ENCODE peak calls at places on chromosomes 3 and 15, in eight cellular contexts. T is IMR-90, A is H9, F is mesendoderm, G is H1, X is fibroblast of lung, V is neuronal stem cell, U is GM12878. D is an unnamed sample.

GRCh38 chr3:8579101-8579500 is 65.5 kb downstream of the SSUH2 start:
- DNase-seq in X (no peak), V (no peak), F (no peak), T (peak), U (peak), G (no peak), A (no peak), D (no peak)

GRCh38 chr15:68203486-68203885 is 1.6 kb downstream of the CALML4 start:
- DNase-seq in V (no peak), T (no peak), U (no peak), F (no peak), G (no peak), X (no peak), A (no peak), D (no peak)

GRCh38 chr3:141448606-141449216 is 38.1 kb upstream of the RASA2 start:
- DNase-seq in X (peak), A (no peak), T (peak), G (no peak), V (no peak), U (no peak), F (no peak), D (no peak)

GRCh38 chr3:42490243-42490642 is 12.2 kb upstream of the VIPR1 start:
- DNase-seq in T (no peak), A (peak), U (peak), G (no peak), X (no peak), F (peak), V (no peak), D (no peak)

GRCh38 chr15:59830873-59831272 is 141.8 kb upstream of the BNIP2 start:
- DNase-seq in V (no peak), T (no peak), A (no peak), X (no peak), U (no peak), G (no peak), F (no peak), D (no peak)

GRCh38 chr3:62587579-62588031 is 214.3 kb upstream of the FEZF2 start:
- DNase-seq in X (peak), V (no peak), A (no peak), U (no peak), G (no peak), F (no peak), T (peak), D (no peak)

GRCh38 chr15:89754361-89755154 is 3.5 kb upstream of the MESP1 start:
- DNase-seq in A (no peak), V (no peak), X (no peak), G (no peak), F (peak), U (no peak), T (peak), D (no peak)

GRCh38 chr3:81277853-81278252 is 483.6 kb downstream of the GBE1 start:
- DNase-seq in A (no peak), G (no peak), F (no peak), U (no peak), T (peak), V (no peak), X (no peak), D (no peak)

GRCh38 chr3:170355738-170356595 is 1.5 kb upstream of the SKIL start:
- DNase-seq in G (no peak), F (peak), A (peak), V (peak), U (peak), T (peak), X (peak), D (peak)

GRCh38 chr15:25909806-25910205 is 46.7 kb upstream of the ATP10A start:
- DNase-seq in T (no peak), X (no peak), A (no peak), U (no peak), F (no peak), V (no peak), G (no peak), D (no peak)

GRCh38 chr3:108412351-108412750 is 98.0 kb downstream of the MYH15 start:
- DNase-seq in T (no peak), V (no peak), X (no peak), G (no peak), U (no peak), A (no peak), F (no peak), D (no peak)

GRCh38 chr3:115071611-115072010 is 75.5 kb downstream of the ZBTB20 start:
- DNase-seq in A (no peak), V (no peak), F (no peak), G (no peak), U (no peak), X (no peak), T (peak), D (no peak)

GRCh38 chr15:29570931-29571727 is 251.1 kb downstream of the TJP1 start:
- DNase-seq in U (no peak), F (peak), A (peak), G (no peak), T (no peak), X (peak), V (peak), D (peak)

GRCh38 chr3:10757021-10757820 is 58.8 kb upstream of the SLC6A11 start:
- DNase-seq in A (no peak), V (no peak), F (no peak), X (no peak), U (no peak), G (no peak), T (peak), D (no peak)

GRCh38 chr3:150771600-150771999 is 8.6 kb upstream of the SIAH2 start:
- DNase-seq in F (no peak), V (no peak), T (no peak), X (no peak), U (no peak), G (no peak), A (no peak), D (no peak)

GRCh38 chr15:65902373-65902772 is 33.1 kb downstream of the RAB11A start:
- DNase-seq in X (no peak), A (peak), V (no peak), F (peak), U (peak), T (peak), G (peak), D (peak)

GRCh38 chr15:68055224-68055705 is 1.1 kb downstream of the PIAS1 start:
- DNase-seq in V (no peak), U (peak), X (peak), F (peak), G (no peak), T (peak), A (no peak), D (no peak)

GRCh38 chr3:184022323-184022722 is 4.6 kb upstream of the ABCC5 start:
- DNase-seq in U (no peak), V (no peak), G (no peak), X (no peak), A (no peak), F (no peak), T (no peak), D (no peak)

GRCh38 chr15:94638183-94638582 is 406.8 kb downstream of the MCTP2 start:
- DNase-seq in V (no peak), F (peak), U (no peak), A (peak), G (peak), T (no peak), X (no peak), D (no peak)

GRCh38 chr15:22979069-22979698 is 984 bp downstream of the CYFIP1 start:
- DNase-seq in F (peak), X (peak), V (peak), U (no peak), T (peak), A (peak), G (no peak), D (peak)

GRCh38 chr3:195034101-195034500 is 236.9 kb downstream of the XXYLT1 start:
- DNase-seq in T (no peak), X (no peak), U (no peak), F (no peak), A (no peak), G (no peak), V (no peak), D (no peak)

GRCh38 chr3:123371859-123372767 is 76.8 kb downstream of the ADCY5 start:
- DNase-seq in G (no peak), A (no peak), U (no peak), T (no peak), V (no peak), X (no peak), F (no peak), D (peak)

GRCh38 chr3:58630081-58630709 is 36.4 kb downstream of the FAM3D start:
- DNase-seq in G (peak), U (no peak), T (peak), V (peak), A (peak), X (peak), F (peak), D (no peak)

GRCh38 chr3:12588039-12588673 is 31.3 kb downstream of the MKRN2 start:
- DNase-seq in T (peak), F (no peak), X (no peak), V (no peak), U (no peak), G (no peak), A (no peak), D (no peak)

GRCh38 chr3:152942366-152942765 is 107.4 kb downstream of the P2RY1 start:
- DNase-seq in T (no peak), V (no peak), F (no peak), G (no peak), U (no peak), X (no peak), A (no peak), D (no peak)

GRCh38 chr3:110419096-110419495 is 652.5 kb upstream of the NECTIN3 start:
- DNase-seq in X (no peak), F (peak), V (no peak), G (no peak), U (no peak), T (no peak), A (no peak), D (no peak)

GRCh38 chr3:114550155-114550554 is 256.3 kb downstream of the TIGIT start:
- DNase-seq in G (no peak), V (no peak), U (no peak), X (peak), T (peak), F (no peak), A (no peak), D (no peak)

GRCh38 chr15:56286213-56286612 is 42.5 kb upstream of the RFX7 start:
- DNase-seq in A (no peak), U (no peak), T (no peak), X (no peak), V (no peak), G (no peak), F (peak), D (no peak)

GRCh38 chr3:126135398-126136076 is 44.8 kb downstream of the ALDH1L1 start:
- DNase-seq in X (no peak), F (no peak), G (no peak), A (peak), U (no peak), T (no peak), V (no peak), D (peak)

GRCh38 chr15:48385431-48385830 is 54.2 kb downstream of the DUT start:
- DNase-seq in T (peak), A (no peak), U (no peak), V (no peak), X (peak), F (no peak), G (no peak), D (no peak)

GRCh38 chr15:69885182-69886041 is 212.3 kb downstream of the TLE3 start:
- DNase-seq in T (no peak), F (peak), X (no peak), G (no peak), A (no peak), V (peak), U (no peak), D (no peak)

GRCh38 chr15:69880616-69881309 is 217.0 kb downstream of the TLE3 start:
- DNase-seq in G (no peak), T (no peak), F (no peak), A (no peak), X (no peak), V (no peak), U (peak), D (no peak)

GRCh38 chr15:69881310-69881660 is 216.4 kb downstream of the TLE3 start:
- DNase-seq in G (no peak), T (no peak), V (no peak), F (no peak), X (no peak), A (no peak), U (peak), D (no peak)

GRCh38 chr15:69881760-69882159 is 216.0 kb downstream of the TLE3 start:
- DNase-seq in U (peak), G (no peak), F (no peak), A (no peak), X (no peak), V (no peak), T (no peak), D (no peak)

DNA sequence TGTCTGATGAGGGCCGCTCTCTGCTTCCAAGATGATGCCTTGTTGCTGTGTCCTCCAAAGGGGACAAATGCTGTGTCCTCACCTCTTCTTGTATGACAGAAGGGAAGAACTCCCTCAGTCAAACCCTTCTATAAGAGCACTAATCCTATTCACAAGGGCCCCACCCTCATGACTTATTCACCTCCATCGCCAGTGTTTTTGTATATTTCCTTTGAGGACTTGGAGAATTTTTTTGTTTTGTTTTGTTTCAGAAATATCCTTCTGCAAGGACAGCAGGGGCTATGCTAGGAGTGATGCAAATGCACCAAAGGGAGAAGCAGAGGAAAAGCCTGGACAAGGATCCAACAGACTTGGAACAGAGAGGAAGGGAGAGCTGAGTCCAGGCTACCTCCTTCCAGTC is 214.4 kb downstream of the TLE3 start:
- DNase-seq in X (no peak), A (no peak), G (no peak), T (no peak), F (no peak), V (no peak), U (no peak), D (no peak)
- H3K9ac ChIP-seq in X (no peak), A (no peak), G (no peak), T (no peak), F (no peak), V (no peak), U (no peak), D (no peak)

GRCh38 chr15:85473455-85473854 is 93.1 kb downstream of the AKAP13 start:
- DNase-seq in U (no peak), G (no peak), X (peak), A (no peak), T (peak), F (no peak), V (no peak), D (no peak)
- H3K27ac ChIP-seq in U (peak), G (no peak), X (no peak), A (no peak), T (no peak), F (no peak), V (no peak), D (no peak)

GRCh38 chr3:102176393-102176792 is 258.4 kb upstream of the ZPLD1 start:
- DNase-seq in T (no peak), F (no peak), G (no peak), V (no peak), A (no peak), U (no peak), X (no peak), D (no peak)
- H3K9ac ChIP-seq in T (no peak), F (no peak), G (no peak), V (no peak), A (no peak), U (no peak), X (no peak), D (no peak)

DNA sequence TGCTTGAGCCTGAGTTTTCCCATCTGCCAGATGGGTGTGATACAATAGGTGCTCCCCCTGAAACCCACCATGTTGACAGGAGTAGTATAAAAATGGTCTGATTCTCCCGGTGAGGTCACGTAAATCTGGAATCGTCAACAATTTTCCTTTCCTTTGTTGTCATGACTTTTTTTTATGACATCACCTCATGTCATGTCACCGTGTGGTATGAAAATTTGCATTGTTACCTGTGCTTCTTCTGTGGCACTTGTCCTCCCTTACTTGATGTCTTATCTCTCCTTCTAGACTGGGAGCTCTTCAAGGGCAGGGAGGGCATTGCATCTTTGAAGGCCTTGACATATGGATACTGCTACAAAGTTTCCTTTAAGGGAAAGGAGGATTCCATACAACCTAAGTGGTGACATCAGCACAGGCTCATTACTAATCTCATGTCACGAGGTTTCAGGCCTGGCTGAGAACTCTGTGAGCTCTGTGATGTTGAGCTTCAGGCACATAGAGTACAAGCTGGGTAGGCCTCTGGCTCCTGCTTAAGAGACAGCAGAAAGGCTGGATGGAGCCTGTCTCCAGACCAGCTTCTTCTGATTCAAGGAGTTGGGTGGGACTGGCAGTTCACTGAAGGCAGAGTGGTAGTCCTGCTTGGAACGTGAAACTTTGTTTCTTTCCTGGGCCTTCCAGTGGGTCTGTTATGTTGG is 66.3 kb downstream of the LPP start:
- DNase-seq in G (no peak), F (no peak), A (no peak), X (peak), V (no peak), T (peak), U (no peak), D (no peak)
- H3K27ac ChIP-seq in G (no peak), F (no peak), A (no peak), X (peak), V (no peak), T (peak), U (no peak), D (no peak)

GRCh38 chr3:63980830-63981498 is 42.3 kb downstream of the PSMD6 start:
- DNase-seq in X (no peak), U (no peak), T (no peak), A (no peak), G (no peak), V (no peak), F (no peak), D (no peak)

GRCh38 chr3:63981980-63982379 is 41.3 kb downstream of the PSMD6 start:
- DNase-seq in V (no peak), G (no peak), T (no peak), A (no peak), F (no peak), U (no peak), X (no peak), D (no peak)

GRCh38 chr3:63979093-63979492 is 44.2 kb downstream of the PSMD6 start:
- DNase-seq in T (no peak), U (no peak), F (no peak), X (peak), V (no peak), G (no peak), A (no peak), D (no peak)

GRCh38 chr3:63977893-63978292 is 45.4 kb downstream of the PSMD6 start:
- DNase-seq in X (no peak), A (no peak), U (no peak), F (no peak), T (no peak), V (no peak), G (no peak), D (no peak)

DNA sequence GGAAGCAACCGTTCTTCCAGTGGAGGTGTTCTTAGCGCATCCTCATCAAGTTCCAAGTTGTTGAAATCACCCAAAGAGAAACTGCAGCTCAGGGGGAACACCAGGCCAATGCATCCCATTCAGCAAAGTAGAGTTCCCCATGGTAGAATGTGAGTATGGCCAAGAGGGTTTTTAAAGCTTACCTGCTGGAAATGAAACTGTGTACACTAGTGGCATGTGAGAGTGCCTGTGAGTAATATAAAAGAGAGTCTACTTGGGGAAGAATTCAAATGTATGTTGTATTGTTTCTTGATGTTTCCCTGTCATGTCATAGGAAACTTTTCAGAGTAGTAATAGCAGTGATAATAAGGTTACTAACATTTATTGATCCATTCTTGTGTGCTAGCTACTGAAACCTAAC is 43.3 kb downstream of the PSMD6 start:
- DNase-seq in X (no peak), F (no peak), V (no peak), U (no peak), T (no peak), G (no peak), A (no peak), D (no peak)
- H3K9ac ChIP-seq in X (no peak), F (no peak), V (no peak), U (no peak), T (no peak), G (no peak), A (no peak), D (no peak)

GRCh38 chr3:177470200-177470941 is 273.1 kb upstream of the TBL1XR1 start:
- DNase-seq in X (no peak), A (no peak), V (no peak), U (no peak), T (peak), G (no peak), F (peak), D (no peak)

GRCh38 chr3:177474652-177475051 is 277.4 kb upstream of the TBL1XR1 start:
- DNase-seq in U (no peak), F (no peak), V (no peak), T (no peak), X (no peak), G (no peak), A (no peak), D (no peak)

GRCh38 chr3:177473903-177474302 is 276.6 kb upstream of the TBL1XR1 start:
- DNase-seq in A (no peak), V (no peak), F (no peak), G (no peak), T (no peak), X (no peak), U (no peak), D (no peak)

GRCh38 chr3:177473184-177473583 is 275.9 kb upstream of the TBL1XR1 start:
- DNase-seq in V (no peak), G (no peak), U (no peak), T (peak), X (no peak), A (no peak), F (no peak), D (no peak)

DNA sequence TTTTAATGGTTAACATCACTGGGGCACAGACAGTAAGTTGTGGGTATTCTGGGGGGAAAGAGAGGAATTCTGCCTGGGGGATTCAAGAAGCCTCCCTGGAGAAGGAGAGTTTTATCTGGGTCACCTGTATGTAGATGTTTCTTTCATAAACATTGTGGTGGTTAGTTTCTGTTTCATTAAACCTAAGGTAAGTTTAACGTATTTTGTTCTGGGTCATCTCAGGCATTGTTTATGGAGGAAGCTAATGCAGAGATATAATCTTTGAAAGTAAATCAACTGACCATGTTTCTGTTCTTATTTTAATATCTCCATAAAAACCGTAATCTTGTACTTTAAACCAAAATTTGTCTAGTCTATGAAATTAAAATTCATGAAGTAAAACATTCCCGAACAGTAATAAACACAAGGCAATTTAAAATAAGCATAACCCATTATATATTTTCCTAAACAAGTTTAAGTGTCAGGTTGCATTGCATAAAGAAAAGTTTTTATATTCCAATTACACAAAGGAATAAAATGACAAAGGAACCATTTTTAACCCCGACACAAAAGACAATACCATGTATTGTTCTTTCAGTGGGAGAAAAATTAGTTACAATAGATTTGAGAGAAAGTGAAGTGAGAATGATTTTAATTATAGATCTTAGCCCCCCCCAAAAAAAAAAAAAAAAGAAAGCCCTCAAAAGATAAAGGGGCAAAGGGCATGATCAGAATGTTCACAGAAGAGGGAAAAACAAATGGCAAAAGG is 274.6 kb upstream of the TBL1XR1 start:
- DNase-seq in X (no peak), G (no peak), F (no peak), U (no peak), V (no peak), A (no peak), T (no peak), D (no peak)
- H3K27ac ChIP-seq in X (no peak), G (no peak), F (no peak), U (no peak), V (no peak), A (no peak), T (no peak), D (no peak)